ENCODE peak calls at places on chromosomes 1 and 21, in nine cellular contexts. F is tibial nerve; U is iris pigment epithelial cell; C is T-cell; D is stimulated activated naive CD8-positive, alpha-beta T cell treated with anti-CD3 and anti-CD28 coated beads, Interleukin-15, Interleukin-2, amounts not matched to agents 100 U/mL and 50 U/mL, for 24 hours; J is PC-3; R is foreskin fibroblast; I is NCI-H1092; V is putamen. L is an unnamed sample.

GRCh38 chr1:119766374-119766794 is 2.3 kb downstream of the HMGCS2 start:
- DNase-seq in F (no peak), U (no peak), C (no peak), D (no peak), J (no peak), R (no peak), I (no peak), V (peak; percentile 45), L (no peak)

GRCh38 chr1:204841316-204841715 is 29.3 kb upstream of the NFASC start:
- DNase-seq in F (no peak), U (no peak), C (no peak), D (no peak), J (no peak), R (no peak), I (no peak), V (no peak), L (no peak)

GRCh38 chr1:53902235-53902920 is 8.4 kb downstream of the DIO1 start:
- DNase-seq in F (no peak), U (no peak), C (no peak), D (no peak), J (no peak), R (no peak), I (no peak), V (no peak), L (no peak)

GRCh38 chr1:96187027-96187426 is 534.6 kb upstream of the PTBP2 start:
- DNase-seq in F (no peak), U (no peak), C (no peak), D (no peak), J (no peak), R (no peak), I (no peak), V (no peak), L (no peak)

GRCh38 chr1:94068096-94068830 is 52.7 kb downstream of the ABCA4 start:
- DNase-seq in F (no peak), U (peak; percentile 75), C (no peak), D (no peak), J (peak; percentile 95), R (no peak), I (no peak), V (no peak), L (no peak)

GRCh38 chr1:108858541-108858940 is 1.6 kb upstream of the AKNAD1 start:
- DNase-seq in F (no peak), U (no peak), C (no peak), D (no peak), J (no peak), R (no peak), I (no peak), V (no peak), L (no peak)

GRCh38 chr1:165228111-165228655 is 128.3 kb downstream of the LMX1A start:
- DNase-seq in F (no peak), U (no peak), C (no peak), D (no peak), J (no peak), R (no peak), I (no peak), V (no peak), L (no peak)

GRCh38 chr1:2554621-2555387 is 1.4 kb upstream of the TNFRSF14 start:
- DNase-seq in F (peak; percentile 32), U (no peak), C (peak; percentile 47), D (peak; percentile 75), J (peak; percentile 34), R (no peak), I (no peak), V (no peak), L (no peak)

GRCh38 chr1:27606708-27607238 is 2.8 kb upstream of the AHDC1 start:
- DNase-seq in F (no peak), U (peak; percentile 22), C (no peak), D (no peak), J (peak; percentile 52), R (no peak), I (no peak), V (no peak), L (no peak)

GRCh38 chr21:39669976-39670671 is 57.4 kb downstream of the B3GALT5 start:
- DNase-seq in F (no peak), U (no peak), C (no peak), D (no peak), J (no peak), R (no peak), I (no peak), V (no peak), L (no peak)

GRCh38 chr1:31013187-31013864 is 52.2 kb downstream of the PUM1 start:
- DNase-seq in F (no peak), U (peak; percentile 68), C (no peak), D (no peak), J (no peak), R (peak; percentile 14), I (no peak), V (no peak), L (no peak)

GRCh38 chr1:172851871-172852270 is 193.0 kb downstream of the FASLG start:
- DNase-seq in F (no peak), U (no peak), C (no peak), D (no peak), J (no peak), R (no peak), I (no peak), V (no peak), L (no peak)

GRCh38 chr1:19869929-19870328 is 12.3 kb upstream of the OTUD3 start:
- DNase-seq in F (no peak), U (peak; percentile 59), C (no peak), D (no peak), J (peak; percentile 59), R (no peak), I (no peak), V (no peak), L (no peak)

GRCh38 chr1:44407430-44408180 is 2.5 kb downstream of the RNF220 start:
- DNase-seq in F (no peak), U (no peak), C (no peak), D (peak; percentile 23), J (no peak), R (no peak), I (no peak), V (no peak), L (no peak)

GRCh38 chr1:112524251-112524650 is 15.5 kb downstream of the WNT2B start:
- DNase-seq in F (no peak), U (peak; percentile 98), C (no peak), D (no peak), J (no peak), R (no peak), I (no peak), V (no peak), L (no peak)

GRCh38 chr1:36091141-36091540 is 2.4 kb downstream of the ADPRS start:
- DNase-seq in F (no peak), U (no peak), C (no peak), D (no peak), J (no peak), R (no peak), I (no peak), V (no peak), L (no peak)

GRCh38 chr1:233668146-233668724 is 54.3 kb downstream of the KCNK1 start:
- DNase-seq in F (no peak), U (peak; percentile 4), C (no peak), D (no peak), J (peak; percentile 35), R (peak; percentile 8), I (no peak), V (no peak), L (peak; percentile 74)

GRCh38 chr1:178867670-178868069 is 3.2 kb downstream of the ANGPTL1 start:
- DNase-seq in F (no peak), U (no peak), C (no peak), D (no peak), J (no peak), R (no peak), I (no peak), V (no peak), L (no peak)

GRCh38 chr1:231596337-231596791 is 30.2 kb upstream of the DISC1 start:
- DNase-seq in F (no peak), U (peak; percentile 38), C (no peak), D (no peak), J (no peak), R (no peak), I (no peak), V (no peak), L (no peak)

GRCh38 chr1:234564035-234565029 is 45.6 kb downstream of the IRF2BP2 start:
- DNase-seq in F (no peak), U (peak; percentile 95), C (no peak), D (no peak), J (peak; percentile 94), R (peak; percentile 59), I (no peak), V (peak; percentile 60), L (no peak)

GRCh38 chr1:3625151-3625907 is 514 bp downstream of the TPRG1L start:
- DNase-seq in F (no peak), U (peak; percentile 58), C (no peak), D (peak; percentile 26), J (peak; percentile 63), R (no peak), I (no peak), V (no peak), L (no peak)

GRCh38 chr1:18175530-18176377 is 68.2 kb downstream of the IGSF21 start:
- DNase-seq in F (no peak), U (no peak), C (no peak), D (no peak), J (no peak), R (no peak), I (peak; percentile 32), V (no peak), L (no peak)

GRCh38 chr21:46179708-46180078 is 4.6 kb downstream of the SPATC1L start:
- DNase-seq in F (no peak), U (no peak), C (no peak), D (no peak), J (no peak), R (no peak), I (no peak), V (no peak), L (no peak)

GRCh38 chr1:209659909-209660308 is 7.7 kb upstream of the LAMB3 start:
- DNase-seq in F (no peak), U (peak; percentile 79), C (no peak), D (no peak), J (peak; percentile 58), R (no peak), I (no peak), V (no peak), L (no peak)

GRCh38 chr1:8155528-8156186 is 129.5 kb upstream of the ERRFI1 start:
- DNase-seq in F (no peak), U (peak; percentile 43), C (no peak), D (no peak), J (peak; percentile 71), R (no peak), I (no peak), V (no peak), L (no peak)

GRCh38 chr1:35574655-35575400 is 1.7 kb downstream of the TFAP2E start:
- DNase-seq in F (no peak), U (no peak), C (no peak), D (no peak), J (peak; percentile 47), R (no peak), I (no peak), V (no peak), L (no peak)

GRCh38 chr1:103948526-103948925 is 198.8 kb downstream of the AMY1C start:
- DNase-seq in F (no peak), U (no peak), C (no peak), D (no peak), J (peak; percentile 45), R (no peak), I (no peak), V (no peak), L (no peak)

L was measured in HFF-Myc.